ENCODE peak calls at places on chromosomes 1 and 21, in nine cellular contexts. J, U, K, A, G, H, Q, C and T are unnamed samples.

GRCh38 chr1:22503721-22504410 is 52.2 kb downstream of the ZBTB40 start:
- DNase-seq in J (no peak), G (no peak), Q (no peak), H (no peak), A (no peak), K (no peak), U (no peak), C (no peak), T (no peak)

GRCh38 chr1:116230712-116231111 is 119.5 kb downstream of the MAB21L3 start:
- DNase-seq in Q (no peak), U (no peak), J (no peak), C (no peak), A (no peak), H (no peak), G (no peak), K (no peak), T (no peak)

GRCh38 chr21:42042651-42043050 is 28.5 kb upstream of the UMODL1 start:
- DNase-seq in Q (no peak), H (no peak), A (no peak), J (no peak), U (no peak), K (no peak), C (no peak), G (no peak), T (no peak)

GRCh38 chr1:65486613-65487012 is 66.1 kb downstream of the LEPR start:
- DNase-seq in J (no peak), A (no peak), U (no peak), H (no peak), C (no peak), Q (no peak), K (no peak), G (no peak), T (no peak)

GRCh38 chr1:225847610-225848009 is 34.6 kb downstream of the TMEM63A start:
- DNase-seq in J (no peak), C (peak), H (no peak), Q (no peak), G (peak), A (no peak), U (peak), K (no peak), T (no peak)

GRCh38 chr1:155011004-155011416 is 8.4 kb downstream of the ZBTB7B start:
- DNase-seq in J (no peak), Q (no peak), H (no peak), C (no peak), G (no peak), K (no peak), U (no peak), A (no peak), T (no peak)

GRCh38 chr21:25836396-25836795 is 101.6 kb downstream of the GABPA start:
- DNase-seq in A (peak), Q (no peak), G (no peak), K (no peak), C (no peak), J (no peak), H (no peak), U (no peak), T (no peak)

GRCh38 chr1:206685749-206686485 is 1.2 kb downstream of the MAPKAPK2 start:
- DNase-seq in C (no peak), U (no peak), K (no peak), G (peak), H (peak), Q (peak), A (peak), J (no peak), T (peak)

GRCh38 chr1:202685671-202686070 is 24.6 kb downstream of the SYT2 start:
- DNase-seq in J (no peak), Q (no peak), H (no peak), C (no peak), U (no peak), G (no peak), A (no peak), K (no peak), T (no peak)

GRCh38 chr1:150683914-150684313 is 13.0 kb downstream of the GOLPH3L start:
- DNase-seq in A (no peak), G (no peak), J (no peak), Q (no peak), K (no peak), C (no peak), H (no peak), U (no peak), T (no peak)

GRCh38 chr1:30700528-30701265 is 22.7 kb downstream of the MATN1 start:
- DNase-seq in H (no peak), K (no peak), A (peak), G (no peak), J (no peak), U (no peak), C (no peak), Q (no peak), T (no peak)

GRCh38 chr1:36446261-36446660 is 4.0 kb downstream of the OSCP1 start:
- DNase-seq in K (no peak), U (no peak), Q (peak), G (no peak), C (no peak), A (peak), J (no peak), H (no peak), T (no peak)

GRCh38 chr1:32907435-32907834 is 6.2 kb upstream of the TMEM54 start:
- DNase-seq in U (no peak), C (no peak), J (no peak), H (no peak), G (no peak), A (no peak), Q (no peak), K (no peak), T (no peak)

GRCh38 chr1:84782311-84782771 is 92.1 kb upstream of the SSX2IP start:
- DNase-seq in Q (peak), U (no peak), H (peak), A (peak), G (no peak), C (no peak), J (peak), K (peak), T (peak)

GRCh38 chr1:193417420-193417819 is 231.0 kb upstream of the B3GALT2 start:
- DNase-seq in H (peak), G (no peak), Q (no peak), U (no peak), A (peak), J (no peak), C (no peak), K (no peak), T (no peak)

GRCh38 chr1:40308036-40308727 is 8.9 kb downstream of the COL9A2 start:
- DNase-seq in H (no peak), K (no peak), J (no peak), C (no peak), A (no peak), Q (no peak), G (no peak), U (no peak), T (no peak)

GRCh38 chr1:212302745-212303383 is 17.7 kb downstream of the PPP2R5A start:
- DNase-seq in G (no peak), K (no peak), J (no peak), A (no peak), U (no peak), C (no peak), Q (no peak), H (no peak), T (no peak)

GRCh38 chr1:46535063-46535462 is 16.4 kb downstream of the KNCN start:
- DNase-seq in G (no peak), Q (peak), A (no peak), C (no peak), U (no peak), K (no peak), H (no peak), J (no peak), T (no peak)

GRCh38 chr1:225848044-225848955 is 33.9 kb downstream of the TMEM63A start:
- DNase-seq in G (peak), J (no peak), Q (no peak), A (no peak), U (no peak), H (no peak), K (no peak), C (no peak), T (no peak)

GRCh38 chr1:9784508-9785133 is 39.1 kb downstream of the CLSTN1 start:
- DNase-seq in Q (peak), J (no peak), H (peak), A (peak), C (no peak), G (peak), U (peak), K (peak), T (peak)

GRCh38 chr1:9014475-9015375 is 11.5 kb downstream of the SLC2A7 start:
- DNase-seq in A (no peak), K (no peak), C (no peak), G (no peak), Q (no peak), J (no peak), U (no peak), H (no peak), T (no peak)

GRCh38 chr21:24275613-24276012 is 1331.7 kb downstream of the MRPL39 start:
- DNase-seq in J (no peak), G (no peak), K (no peak), A (no peak), H (no peak), C (no peak), Q (no peak), U (no peak), T (no peak)

GRCh38 chr1:117663156-117663902 is 57.5 kb downstream of the TENT5C start:
- DNase-seq in Q (no peak), K (no peak), G (no peak), J (no peak), A (no peak), C (no peak), H (no peak), U (no peak), T (no peak)

GRCh38 chr1:31787261-31787660 is 23.1 kb upstream of the ADGRB2 start:
- DNase-seq in H (no peak), Q (peak), A (no peak), U (no peak), J (no peak), K (no peak), C (no peak), G (no peak), T (no peak)

GRCh38 chr1:90344963-90345730 is 350.2 kb downstream of the ZNF326 start:
- DNase-seq in U (no peak), A (no peak), C (no peak), H (no peak), Q (no peak), K (no peak), G (no peak), J (no peak), T (no peak)

GRCh38 chr21:45439901-45440461 is 35.0 kb downstream of the COL18A1 start:
- DNase-seq in U (no peak), J (no peak), C (no peak), G (no peak), K (no peak), H (no peak), Q (no peak), A (no peak), T (no peak)

GRCh38 chr1:59150537-59151386 is 146.1 kb upstream of the FGGY start:
- DNase-seq in G (no peak), C (no peak), Q (peak), U (no peak), J (no peak), K (no peak), A (peak), H (no peak), T (no peak)

GRCh38 chr1:24517898-24518297 is 15.3 kb downstream of the RCAN3 start:
- DNase-seq in A (no peak), J (no peak), K (no peak), C (no peak), H (no peak), U (no peak), Q (no peak), G (no peak), T (no peak)

GRCh38 chr1:1132042-1132927 is 16.4 kb upstream of the C1orf159 start:
- DNase-seq in J (no peak), K (no peak), Q (no peak), A (no peak), C (no peak), U (no peak), H (no peak), G (no peak), T (no peak)

GRCh38 chr21:35011681-35012080 is 37.4 kb downstream of the RUNX1 start:
- DNase-seq in A (peak), K (no peak), C (peak), U (no peak), J (no peak), Q (peak), G (no peak), H (no peak), T (no peak)

GRCh38 chr1:168360622-168361021 is 79.9 kb downstream of the TBX19 start:
- DNase-seq in Q (no peak), C (no peak), H (no peak), A (no peak), J (no peak), G (no peak), K (no peak), U (no peak), T (no peak)

GRCh38 chr1:207064546-207064945 is 11.5 kb downstream of the PFKFB2 start:
- DNase-seq in C (no peak), A (no peak), G (no peak), Q (no peak), J (no peak), H (no peak), K (no peak), U (no peak), T (no peak)

GRCh38 chr1:242784807-242785206 is 260.3 kb upstream of the PLD5 start:
- DNase-seq in C (peak), A (peak), Q (no peak), J (no peak), G (no peak), K (no peak), H (no peak), U (peak), T (no peak)

GRCh38 chr1:24984800-24985552 is 54.9 kb upstream of the RUNX3 start:
- DNase-seq in U (no peak), K (no peak), A (no peak), J (no peak), Q (peak), C (no peak), G (no peak), H (no peak), T (no peak)

GRCh38 chr1:99181892-99182291 is 82.4 kb upstream of the PLPPR4 start:
- DNase-seq in C (no peak), Q (no peak), G (no peak), U (no peak), K (no peak), H (no peak), J (no peak), A (no peak), T (no peak)

GRCh38 chr1:29592731-29593130 is 356.4 kb downstream of the PTPRU start:
- DNase-seq in J (no peak), U (no peak), C (no peak), Q (peak), G (no peak), A (peak), K (no peak), H (no peak), T (no peak)

GRCh38 chr1:45968941-45969666 is 163.3 kb downstream of the PIK3R3 start:
- DNase-seq in H (no peak), A (no peak), Q (peak), C (no peak), J (no peak), G (no peak), U (no peak), K (no peak), T (no peak)

GRCh38 chr1:158145173-158145719 is 35.4 kb upstream of the CD1D start:
- DNase-seq in J (peak), U (no peak), G (no peak), C (no peak), Q (no peak), H (no peak), K (no peak), A (peak), T (no peak)